ENCODE peak calls at places on chromosome 4, in nine cellular contexts. T, K, E, Z, A, C, O, B and Y are unnamed samples.

GRCh38 chr4:24765331-24765990 is 29.9 kb upstream of the SOD3 start:
- DNase-seq in A (no peak), K (no peak), E (no peak), B (peak), O (no peak), T (peak), C (no peak), Z (no peak), Y (no peak)

GRCh38 chr4:24262616-24263015 is 321.7 kb downstream of the DHX15 start:
- DNase-seq in A (no peak), Z (no peak), B (no peak), T (no peak), E (no peak), K (no peak), O (no peak), C (peak), Y (no peak)

GRCh38 chr4:100100985-100101384 is 89.3 kb downstream of the DDIT4L start:
- DNase-seq in E (no peak), Z (no peak), K (no peak), B (peak), C (peak), O (no peak), T (no peak), A (no peak), Y (no peak)

GRCh38 chr4:34309356-34309900 is 1934.9 kb downstream of the ARAP2 start:
- DNase-seq in T (peak), C (no peak), Z (no peak), K (no peak), O (no peak), B (no peak), A (no peak), E (no peak), Y (no peak)

GRCh38 chr4:123786159-123786915 is 389.7 kb downstream of the SPRY1 start:
- DNase-seq in T (no peak), A (no peak), B (peak), Z (no peak), C (no peak), O (no peak), E (no peak), K (no peak), Y (no peak)

GRCh38 chr4:173318648-173319211 is 15.4 kb downstream of the HMGB2 start:
- DNase-seq in C (no peak), E (no peak), T (peak), O (no peak), Z (no peak), K (no peak), A (no peak), B (peak), Y (no peak)

GRCh38 chr4:30714408-30715031 is 5.6 kb upstream of the PCDH7 start:
- DNase-seq in B (peak), C (peak), Z (no peak), K (peak), O (peak), A (no peak), T (peak), E (no peak), Y (no peak)

GRCh38 chr4:141652161-141652778 is 15.9 kb downstream of the IL15 start:
- DNase-seq in K (no peak), A (no peak), E (no peak), O (no peak), T (peak), Z (no peak), B (peak), C (no peak), Y (no peak)

GRCh38 chr4:111678466-111678865 is 466.8 kb upstream of the FAM241A start:
- DNase-seq in E (no peak), K (no peak), O (no peak), C (no peak), A (no peak), Z (no peak), B (peak), T (peak), Y (no peak)

GRCh38 chr4:12179264-12179616 is 750.5 kb upstream of the HS3ST1 start:
- DNase-seq in A (no peak), B (no peak), K (no peak), E (no peak), C (no peak), Z (no peak), T (no peak), O (no peak), Y (no peak)

GRCh38 chr4:70564033-70564432 is 28.0 kb upstream of the AMBN start:
- DNase-seq in A (no peak), T (no peak), K (no peak), E (no peak), B (no peak), O (no peak), C (no peak), Z (no peak), Y (no peak)

GRCh38 chr4:158010346-158010745 is 162.5 kb downstream of the GASK1B start:
- DNase-seq in K (no peak), O (no peak), E (no peak), B (no peak), Z (no peak), A (no peak), C (peak), T (peak), Y (no peak)

GRCh38 chr4:113637363-113637762 is 124.2 kb downstream of the CAMK2D start:
- DNase-seq in E (no peak), C (no peak), K (no peak), O (no peak), A (no peak), Z (no peak), B (peak), T (peak), Y (no peak)

GRCh38 chr4:158873795-158874359 is 105.1 kb downstream of the FNIP2 start:
- DNase-seq in C (no peak), Z (peak), O (no peak), B (peak), T (peak), E (no peak), K (no peak), A (no peak), Y (no peak)

GRCh38 chr4:147492301-147492700 is 11.4 kb downstream of the EDNRA start:
- DNase-seq in E (no peak), O (no peak), Z (no peak), C (no peak), B (peak), T (peak), K (no peak), A (no peak), Y (no peak)